ENCODE peak calls at places on chromosomes 13 and 19, in four cellular contexts. One of them, this sample, is unnamed.

GRCh38 chr13:112012004-112012704 is 54.8 kb upstream of the SOX1 start:
- DNase-seq in fibroblast of pulmonary artery: no peak
- DNase-seq in fibroblast of lung: no peak
- DNase-seq in AG09309: no peak
- DNase-seq in this sample: no peak

GRCh38 chr19:8123683-8124082 is 25.7 kb downstream of the FBN3 start:
- DNase-seq in fibroblast of pulmonary artery: no peak
- DNase-seq in fibroblast of lung: no peak
- DNase-seq in AG09309: no peak
- DNase-seq in this sample: no peak

GRCh38 chr13:28680541-28680940 is 21.6 kb downstream of the POMP start:
- DNase-seq in fibroblast of pulmonary artery: no peak
- DNase-seq in fibroblast of lung: no peak
- DNase-seq in AG09309: no peak
- DNase-seq in this sample: no peak

GRCh38 chr19:27794444-27795042 is 1418.4 kb downstream of the UQCRFS1 start:
- DNase-seq in fibroblast of pulmonary artery: peak
- DNase-seq in fibroblast of lung: peak
- DNase-seq in AG09309: no peak
- DNase-seq in this sample: peak

GRCh38 chr13:59659981-59660380 is 503.7 kb downstream of the DIAPH3 start:
- DNase-seq in fibroblast of pulmonary artery: no peak
- DNase-seq in fibroblast of lung: no peak
- DNase-seq in AG09309: no peak
- DNase-seq in this sample: no peak

GRCh38 chr13:75258159-75258782 is 223.7 kb downstream of the TBC1D4 start:
- DNase-seq in fibroblast of pulmonary artery: peak
- DNase-seq in fibroblast of lung: peak
- DNase-seq in AG09309: no peak
- DNase-seq in this sample: peak

GRCh38 chr19:50511069-50511822 is at the start of gene JOSD2:
- DNase-seq in fibroblast of pulmonary artery: peak
- DNase-seq in fibroblast of lung: peak
- DNase-seq in AG09309: peak
- DNase-seq in this sample: peak

GRCh38 chr19:30443531-30444252 is 71.5 kb downstream of the ZNF536 start:
- DNase-seq in fibroblast of pulmonary artery: no peak
- DNase-seq in fibroblast of lung: no peak
- DNase-seq in AG09309: no peak
- DNase-seq in this sample: no peak

GRCh38 chr13:109301711-109302110 is 484.7 kb downstream of the IRS2 start:
- DNase-seq in fibroblast of pulmonary artery: no peak
- DNase-seq in fibroblast of lung: no peak
- DNase-seq in AG09309: no peak
- DNase-seq in this sample: no peak

GRCh38 chr13:68927387-68928026 is 1180.1 kb upstream of the ATXN8OS start:
- DNase-seq in fibroblast of pulmonary artery: no peak
- DNase-seq in fibroblast of lung: peak
- DNase-seq in AG09309: no peak
- DNase-seq in this sample: peak

GRCh38 chr13:43848250-43848649 is 31.3 kb downstream of the CCDC122 start:
- DNase-seq in fibroblast of pulmonary artery: peak
- DNase-seq in fibroblast of lung: peak
- DNase-seq in AG09309: peak
- DNase-seq in this sample: peak

GRCh38 chr13:114230575-114230974 is 4.1 kb upstream of the CDC16 start:
- DNase-seq in fibroblast of pulmonary artery: no peak
- DNase-seq in fibroblast of lung: no peak
- DNase-seq in AG09309: no peak
- DNase-seq in this sample: no peak
- H3K4me3 ChIP-seq in fibroblast of pulmonary artery: no peak
- H3K4me3 ChIP-seq in fibroblast of lung: no peak
- H3K4me3 ChIP-seq in AG09309: no peak
- H3K4me3 ChIP-seq in this sample: no peak

DNA sequence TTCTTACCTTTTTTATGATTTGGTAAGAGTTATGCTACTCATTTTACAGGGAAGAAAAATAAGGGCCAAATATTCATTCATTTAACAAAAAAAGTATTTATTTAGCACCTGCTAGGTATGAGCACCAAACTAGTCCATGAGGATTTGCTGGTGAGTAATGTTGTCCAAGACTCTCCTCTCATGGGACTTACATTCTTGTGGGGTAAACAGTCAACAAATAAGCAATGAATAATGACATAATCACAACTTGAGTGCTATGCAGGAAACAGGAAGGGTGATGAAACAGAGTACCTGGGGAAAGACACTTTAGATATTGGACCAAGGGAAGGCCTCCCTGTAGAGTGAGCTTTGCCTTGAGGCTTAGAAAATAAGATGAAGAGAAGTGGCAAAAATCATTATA is 294.7 kb upstream of the NBEA start:
- DNase-seq in fibroblast of pulmonary artery: no peak
- DNase-seq in fibroblast of lung: no peak
- DNase-seq in AG09309: no peak
- DNase-seq in this sample: no peak
- TF ChIP-seq CTCF in fibroblast of pulmonary artery: no peak
- TF ChIP-seq CTCF in fibroblast of lung: no peak
- TF ChIP-seq CTCF in AG09309: no peak
- TF ChIP-seq CTCF in this sample: no peak

DNA sequence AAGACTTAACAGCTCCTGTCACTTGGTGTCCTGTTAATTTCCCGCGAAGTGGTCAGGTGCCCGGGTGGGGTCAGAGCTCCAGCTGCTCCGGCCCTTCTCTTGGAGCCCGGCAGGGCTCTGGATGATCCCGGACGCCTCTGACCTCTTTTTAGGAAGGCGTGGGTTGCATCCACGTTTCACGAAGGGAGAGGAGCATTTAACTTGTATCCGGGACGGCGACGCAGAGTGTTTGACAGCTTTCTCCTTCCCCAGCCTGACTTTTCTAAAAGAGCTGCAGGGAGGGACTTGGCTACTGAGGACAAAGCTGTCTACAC is 656 bp downstream of the ZNF155 start:
- DNase-seq in fibroblast of pulmonary artery: no peak
- DNase-seq in fibroblast of lung: no peak
- DNase-seq in AG09309: no peak
- DNase-seq in this sample: no peak
- H3K4me3 ChIP-seq in fibroblast of pulmonary artery: peak
- H3K4me3 ChIP-seq in fibroblast of lung: peak
- H3K4me3 ChIP-seq in AG09309: peak
- H3K4me3 ChIP-seq in this sample: peak

DNA sequence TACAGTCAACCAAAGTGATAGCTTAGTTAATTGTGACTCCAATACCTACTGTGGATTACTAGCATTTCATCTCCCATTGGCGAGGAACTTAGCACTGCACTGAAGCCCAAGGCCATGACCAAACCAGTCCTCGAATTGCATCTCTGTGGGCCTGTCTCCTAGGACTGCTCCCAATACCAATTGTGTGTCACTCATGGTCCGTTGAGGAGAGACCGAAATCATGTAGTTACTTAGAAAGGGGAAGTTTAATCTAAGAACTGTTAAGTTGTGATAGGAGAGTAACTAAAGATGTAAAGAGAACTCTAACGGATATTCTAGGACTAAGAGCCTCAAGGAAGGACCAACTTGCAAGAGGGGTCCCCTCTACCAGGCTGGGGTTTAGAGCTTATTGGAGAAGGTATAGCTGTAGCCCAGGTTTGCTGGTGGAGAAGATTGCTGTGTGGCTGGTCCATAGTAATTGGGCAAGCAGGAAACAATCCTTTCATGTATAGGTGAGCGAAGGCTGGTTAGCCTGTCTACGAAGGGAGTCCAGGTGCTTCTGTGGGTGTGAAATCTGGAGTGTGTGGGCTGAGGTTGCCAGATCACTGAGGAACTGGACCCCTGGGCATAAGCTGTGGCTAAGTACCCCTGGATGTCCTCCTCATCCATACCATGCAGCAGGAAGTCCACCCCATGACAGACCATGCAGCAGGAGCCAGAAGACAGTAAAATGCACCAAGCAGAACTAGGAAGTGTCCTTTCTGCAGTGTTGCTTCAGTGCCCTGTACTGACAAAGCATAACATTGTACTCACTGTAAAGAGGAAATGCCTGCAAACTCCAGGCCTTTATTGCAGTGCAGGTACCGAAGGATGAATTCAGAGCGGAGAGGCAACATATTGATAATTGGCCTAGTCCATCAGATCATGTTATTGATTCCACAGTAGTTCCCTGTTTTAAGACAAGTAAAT is 30.8 kb downstream of the DNAJC3 start:
- DNase-seq in fibroblast of pulmonary artery: no peak
- DNase-seq in fibroblast of lung: no peak
- DNase-seq in AG09309: no peak
- DNase-seq in this sample: no peak
- TF ChIP-seq CTCF in fibroblast of pulmonary artery: no peak
- TF ChIP-seq CTCF in fibroblast of lung: no peak
- TF ChIP-seq CTCF in AG09309: no peak
- TF ChIP-seq CTCF in this sample: no peak

DNA sequence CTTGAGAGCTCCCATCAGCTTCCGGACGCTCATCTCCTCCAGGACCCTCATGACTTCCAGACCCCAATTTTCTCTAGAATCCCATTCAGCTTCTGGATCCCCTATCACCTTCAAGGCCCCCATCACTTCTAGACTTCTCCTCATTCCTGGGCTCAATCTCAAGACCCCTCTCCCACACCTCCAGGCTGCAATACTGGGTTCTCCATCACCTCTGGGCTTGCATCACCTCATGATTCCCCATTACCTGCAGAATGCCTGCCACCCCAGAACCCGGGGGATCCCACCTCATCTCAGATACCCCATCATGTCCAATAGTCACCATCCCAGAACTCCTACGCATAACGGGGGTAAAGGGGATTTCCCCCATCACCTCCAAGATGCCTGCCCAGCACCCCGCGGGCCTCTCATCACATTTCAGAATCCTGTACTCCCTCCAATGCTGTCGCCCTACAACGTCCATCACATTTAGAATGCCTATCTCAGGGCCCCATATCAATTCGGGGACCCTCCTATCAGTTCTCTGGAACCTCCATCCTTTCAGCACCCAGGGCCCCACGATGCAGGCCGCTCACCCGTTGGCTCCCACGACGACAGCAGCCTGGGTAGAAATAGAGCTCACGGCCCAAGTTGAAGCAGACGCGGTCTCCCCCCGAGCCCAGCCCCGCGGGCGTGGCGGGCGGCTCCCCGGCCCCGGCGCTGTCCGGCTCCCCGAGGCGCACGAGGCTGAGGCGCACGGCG is 732 bp downstream of the DMWD start:
- DNase-seq in fibroblast of pulmonary artery: no peak
- DNase-seq in fibroblast of lung: no peak
- DNase-seq in AG09309: no peak
- DNase-seq in this sample: no peak
- H3K4me3 ChIP-seq in fibroblast of pulmonary artery: peak
- H3K4me3 ChIP-seq in fibroblast of lung: peak
- H3K4me3 ChIP-seq in AG09309: peak
- H3K4me3 ChIP-seq in this sample: peak

GRCh38 chr19:58355215-58355796 is 2.0 kb upstream of the A1BG start:
- DNase-seq in fibroblast of pulmonary artery: no peak
- DNase-seq in fibroblast of lung: no peak
- DNase-seq in AG09309: no peak
- DNase-seq in this sample: no peak
- TF ChIP-seq CTCF in fibroblast of pulmonary artery: no peak
- TF ChIP-seq CTCF in fibroblast of lung: no peak
- TF ChIP-seq CTCF in AG09309: no peak
- TF ChIP-seq CTCF in this sample: no peak

DNA sequence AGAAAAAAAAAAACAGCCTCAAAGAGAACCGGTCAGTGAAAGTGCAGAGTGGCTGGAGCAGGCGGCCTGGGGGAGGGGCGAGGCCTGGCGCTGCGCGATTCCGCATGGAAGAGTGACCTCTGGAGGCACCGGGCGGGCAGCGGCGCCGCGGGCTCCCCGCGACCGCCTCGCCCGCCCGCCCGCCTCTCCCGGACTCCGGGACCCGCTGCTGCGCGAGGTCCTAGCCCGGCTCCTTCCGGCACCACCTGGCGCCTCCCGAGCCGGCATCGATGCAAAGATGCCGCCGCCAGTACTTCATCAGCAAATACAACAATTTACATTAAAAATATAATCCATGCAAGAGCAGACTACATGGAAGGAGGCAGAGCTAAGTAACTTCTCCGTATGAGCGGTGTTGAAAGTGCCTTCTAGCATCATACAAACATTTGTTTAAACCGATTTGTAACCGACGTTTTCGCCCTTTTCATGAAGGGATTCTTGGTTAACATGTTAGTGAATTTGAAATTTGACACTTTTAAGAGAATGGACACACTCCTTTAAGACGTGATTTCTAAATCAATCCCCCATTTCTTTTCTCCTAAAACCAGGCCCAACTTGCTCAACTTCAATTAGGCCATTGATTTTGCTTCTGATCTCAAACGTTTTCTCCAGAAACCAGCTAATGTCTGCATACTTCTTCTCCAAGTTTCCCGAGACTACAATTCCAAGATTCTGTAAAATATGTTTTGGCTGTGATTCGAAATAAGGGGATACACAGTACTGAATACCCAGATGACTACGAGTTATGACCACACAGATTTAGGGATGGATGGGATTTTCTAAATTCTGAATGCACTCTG is 2.1 kb downstream of the EFNB2 start:
- DNase-seq in fibroblast of pulmonary artery: peak
- DNase-seq in fibroblast of lung: peak
- DNase-seq in AG09309: no peak
- DNase-seq in this sample: peak
- H3K4me3 ChIP-seq in fibroblast of pulmonary artery: peak
- H3K4me3 ChIP-seq in fibroblast of lung: peak
- H3K4me3 ChIP-seq in AG09309: peak
- H3K4me3 ChIP-seq in this sample: peak

This sample was measured in fibroblast of mammary gland.